ENCODE peak calls at places on chromosomes 6 and 20, in five cellular contexts. M, U, L, B and Q are unnamed samples.

GRCh38 chr20:3818155-3819151 is 1.9 kb upstream of the AP5S1 start:
- DNase-seq in M (peak), U (peak), L (peak), B (no peak), Q (peak)

GRCh38 chr6:107491791-107492674 is 2.1 kb downstream of the SOBP start:
- DNase-seq in M (no peak), U (peak), L (no peak), B (peak), Q (no peak)

GRCh38 chr6:13296536-13296997 is 31.8 kb downstream of the TBC1D7 start:
- DNase-seq in M (peak), U (no peak), L (no peak), B (no peak), Q (no peak)

GRCh38 chr6:47165918-47166317 is 123.8 kb upstream of the ADGRF1 start:
- DNase-seq in M (peak), U (no peak), L (no peak), B (no peak), Q (no peak)

GRCh38 chr6:43274916-43275597 is 23.0 kb upstream of the SLC22A7 start:
- DNase-seq in M (no peak), U (no peak), L (no peak), B (no peak), Q (no peak)

GRCh38 chr20:22584922-22585785 is 782 bp upstream of the FOXA2 start:
- DNase-seq in M (no peak), U (no peak), L (peak), B (no peak), Q (no peak)

GRCh38 chr20:54624701-54625472 is 149.5 kb downstream of the DOK5 start:
- DNase-seq in M (no peak), U (peak), L (no peak), B (no peak), Q (no peak)

GRCh38 chr20:17887331-17888030 is 81.1 kb downstream of the SNX5 start:
- DNase-seq in M (no peak), U (no peak), L (no peak), B (no peak), Q (no peak)

GRCh38 chr6:1597924-1598323 is 11.8 kb upstream of the FOXC1 start:
- DNase-seq in M (no peak), U (no peak), L (no peak), B (no peak), Q (no peak)

GRCh38 chr6:148671085-148671484 is 75.7 kb upstream of the UST start:
- DNase-seq in M (no peak), U (no peak), L (no peak), B (no peak), Q (no peak)

GRCh38 chr6:156582509-156582992 is 194.6 kb upstream of the ARID1B start:
- DNase-seq in M (peak), U (no peak), L (no peak), B (no peak), Q (no peak)

GRCh38 chr6:95519228-95520037 is 57.9 kb upstream of the MANEA start:
- DNase-seq in M (no peak), U (no peak), L (no peak), B (no peak), Q (no peak)

GRCh38 chr6:29967379-29968010 is 25.2 kb downstream of the HLA-A start:
- DNase-seq in M (peak), U (no peak), L (no peak), B (no peak), Q (peak)

GRCh38 chr6:133646021-133646682 is 242.8 kb upstream of the TCF21 start:
- DNase-seq in M (no peak), U (no peak), L (no peak), B (peak), Q (no peak)

GRCh38 chr6:22794844-22795243 is 225.5 kb downstream of the HDGFL1 start:
- DNase-seq in M (no peak), U (no peak), L (no peak), B (no peak), Q (no peak)

GRCh38 chr6:44177691-44178423 is 19.2 kb downstream of the CAPN11 start:
- DNase-seq in M (no peak), U (peak), L (no peak), B (peak), Q (no peak)

GRCh38 chr20:36835453-36836198 is 40.3 kb upstream of the TLDC2 start:
- DNase-seq in M (peak), U (peak), L (peak), B (peak), Q (peak)

GRCh38 chr6:33633462-33634158 is 12.5 kb downstream of the ITPR3 start:
- DNase-seq in M (peak), U (peak), L (no peak), B (no peak), Q (peak)

GRCh38 chr6:17842934-17843821 is 136.5 kb upstream of the NUP153 start:
- DNase-seq in M (no peak), U (no peak), L (no peak), B (no peak), Q (peak)

GRCh38 chr6:38570750-38571149 is 69.0 kb downstream of the BTBD9 start:
- DNase-seq in M (peak), U (no peak), L (no peak), B (no peak), Q (peak)

GRCh38 chr6:165317723-165318122 is 8.3 kb upstream of the C6orf118 start:
- DNase-seq in M (no peak), U (no peak), L (no peak), B (no peak), Q (no peak)

GRCh38 chr6:128139519-128139918 is 238.7 kb upstream of the THEMIS start:
- DNase-seq in M (no peak), U (no peak), L (no peak), B (no peak), Q (no peak)

GRCh38 chr6:118161364-118161763 is 254.3 kb downstream of the SLC35F1 start:
- DNase-seq in M (no peak), U (no peak), L (no peak), B (no peak), Q (no peak)

GRCh38 chr20:21609221-21609620 is 95.4 kb upstream of the NKX2-2 start:
- DNase-seq in M (no peak), U (no peak), L (no peak), B (no peak), Q (no peak)

GRCh38 chr6:170208171-170208601 is 82.7 kb downstream of the DLL1 start:
- DNase-seq in M (no peak), U (peak), L (no peak), B (no peak), Q (no peak)

GRCh38 chr6:110329729-110330436 is 28.3 kb downstream of the METTL24 start:
- DNase-seq in M (no peak), U (no peak), L (no peak), B (no peak), Q (no peak)

GRCh38 chr20:48898210-48898609 is 23.3 kb upstream of the ARFGEF2 start:
- DNase-seq in M (no peak), U (no peak), L (no peak), B (peak), Q (no peak)

GRCh38 chr6:89369009-89369408 is 16.5 kb upstream of the UBE2J1 start:
- DNase-seq in M (peak), U (peak), L (no peak), B (peak), Q (no peak)

GRCh38 chr20:46283426-46283825 is 24.9 kb downstream of the CDH22 start:
- DNase-seq in M (no peak), U (no peak), L (no peak), B (no peak), Q (no peak)

GRCh38 chr6:110484321-110484720 is 7.9 kb upstream of the SLC22A16 start:
- DNase-seq in M (no peak), U (no peak), L (no peak), B (no peak), Q (no peak)

GRCh38 chr20:6045566-6045965 is 8.3 kb downstream of the LRRN4 start:
- DNase-seq in M (no peak), U (no peak), L (no peak), B (peak), Q (no peak)

GRCh38 chr6:131736010-131736409 is 25.2 kb upstream of the CTAGE9 start:
- DNase-seq in M (no peak), U (no peak), L (no peak), B (no peak), Q (no peak)

GRCh38 chr6:28809947-28810654 is 113.7 kb downstream of the TRIM27 start:
- DNase-seq in M (no peak), U (no peak), L (no peak), B (no peak), Q (peak)

GRCh38 chr6:107418118-107418517 is 41.2 kb downstream of the PDSS2 start:
- DNase-seq in M (peak), U (no peak), L (no peak), B (no peak), Q (peak)

GRCh38 chr20:13694420-13695150 is 55.9 kb upstream of the TASP1 start:
- DNase-seq in M (no peak), U (no peak), L (no peak), B (no peak), Q (no peak)

GRCh38 chr6:43181942-43182860 is at the start of gene CUL9:
- DNase-seq in M (peak), U (peak), L (peak), B (no peak), Q (peak)

GRCh38 chr20:48603116-48603818 is 224.5 kb downstream of the PREX1 start:
- DNase-seq in M (no peak), U (no peak), L (no peak), B (no peak), Q (no peak)

GRCh38 chr20:45938727-45939438 is 4.4 kb downstream of the PCIF1 start:
- DNase-seq in M (no peak), U (peak), L (no peak), B (no peak), Q (no peak)